ENCODE peak calls at places on chromosomes 12 and 14, in six cellular contexts. V is CD8-positive, alpha-beta T cell; D is aorta; J is A549; I is mucosa of descending colon; T is HCT116. G is an unnamed sample. For H3K4me1 and H3K9me3, the result is how much of the 10 kb centered on the place peaks cover.

GRCh38 chr12:96578526-96579125 is 89.2 kb downstream of the CFAP54 start:
- DNase-seq in V (no peak), J (peak), T (peak), D (no peak), I (no peak), G (peak)

GRCh38 chr12:81015510-81015909 is 62.4 kb upstream of the ACSS3 start:
- DNase-seq in J (no peak), I (no peak), V (no peak), D (no peak), T (no peak), G (no peak)

GRCh38 chr12:103768467-103769123 is 72.4 kb downstream of the NT5DC3 start:
- DNase-seq in V (no peak), D (no peak), J (no peak), I (no peak), T (no peak), G (no peak)

GRCh38 chr14:51342226-51342625 is 102.2 kb downstream of the TMX1 start:
- DNase-seq in T (no peak), J (peak), D (no peak), I (no peak), V (no peak), G (no peak)

GRCh38 chr12:47267571-47267970 is 187.8 kb upstream of the AMIGO2 start:
- DNase-seq in J (no peak), I (no peak), V (no peak), D (no peak), T (no peak), G (no peak)

GRCh38 chr12:47312794-47313426 is 233.2 kb upstream of the AMIGO2 start:
- DNase-seq in J (no peak), T (no peak), I (no peak), V (no peak), D (no peak), G (no peak)

GRCh38 chr12:60419986-60420385 is 824.2 kb downstream of the SLC16A7 start:
- DNase-seq in T (no peak), V (no peak), I (no peak), D (no peak), J (no peak), G (no peak)

GRCh38 chr14:105180598-105181528 is at the start of gene NUDT14:
- DNase-seq in J (peak), V (peak), I (peak), T (peak), D (peak), G (no peak)

GRCh38 chr12:63276537-63277365 is 125.8 kb upstream of the AVPR1A start:
- DNase-seq in V (no peak), D (no peak), T (peak), I (peak), J (no peak), G (no peak)

GRCh38 chr12:94053676-94054075 is 94.7 kb upstream of the PLXNC1 start:
- DNase-seq in I (peak), D (no peak), T (no peak), V (no peak), J (no peak), G (no peak)

GRCh38 chr14:72647782-72648181 is 246.1 kb downstream of the DPF3 start:
- DNase-seq in V (no peak), D (no peak), J (no peak), T (no peak), I (no peak), G (no peak)

GRCh38 chr14:72644758-72645489 is 249.0 kb downstream of the DPF3 start:
- DNase-seq in D (no peak), I (no peak), J (no peak), V (no peak), T (peak), G (no peak)

GRCh38 chr14:72645706-72646105 is 248.2 kb downstream of the DPF3 start:
- DNase-seq in J (no peak), I (no peak), D (no peak), V (no peak), T (no peak), G (no peak)

GRCh38 chr14:72649603-72650227 is 244.2 kb downstream of the DPF3 start:
- DNase-seq in T (no peak), J (no peak), D (no peak), I (no peak), V (no peak), G (no peak)

DNA sequence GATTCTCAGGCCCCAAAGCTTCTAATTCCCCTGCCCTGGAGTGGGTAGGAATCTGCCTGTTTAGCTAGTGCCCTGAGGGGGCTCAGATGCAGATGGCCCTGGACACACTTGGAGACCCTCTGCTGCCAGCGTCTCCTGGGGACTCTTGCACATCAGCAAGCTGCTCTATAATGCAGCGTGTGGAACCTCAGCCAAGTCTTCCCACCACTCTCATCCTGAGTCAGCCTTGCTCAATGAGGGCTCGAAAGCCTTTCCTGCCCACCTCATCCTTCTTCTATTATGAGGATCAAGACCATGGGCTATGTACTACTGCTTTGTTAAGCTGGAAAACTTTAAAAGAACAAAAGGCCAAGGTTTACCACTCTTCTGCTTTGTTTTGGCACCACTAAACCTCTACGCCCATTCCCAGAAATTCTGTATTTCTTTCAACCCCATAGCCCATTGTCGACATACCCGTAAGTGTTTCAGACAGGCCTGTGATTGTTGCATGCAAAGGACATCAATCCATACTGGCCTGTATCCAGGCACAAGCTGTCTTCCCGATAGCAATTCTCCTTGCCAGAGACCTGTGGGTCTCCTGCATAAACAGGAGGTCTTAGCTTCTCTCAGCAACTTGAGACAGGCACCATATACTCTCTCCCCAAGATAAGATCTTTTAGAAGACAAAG is 246.9 kb downstream of the DPF3 start:
- DNase-seq in J (no peak), D (no peak), V (no peak), T (no peak), I (no peak), G (no peak)
- H3K4me3 ChIP-seq in J (no peak), D (no peak), V (no peak), T (no peak), I (no peak), G (no peak)

DNA sequence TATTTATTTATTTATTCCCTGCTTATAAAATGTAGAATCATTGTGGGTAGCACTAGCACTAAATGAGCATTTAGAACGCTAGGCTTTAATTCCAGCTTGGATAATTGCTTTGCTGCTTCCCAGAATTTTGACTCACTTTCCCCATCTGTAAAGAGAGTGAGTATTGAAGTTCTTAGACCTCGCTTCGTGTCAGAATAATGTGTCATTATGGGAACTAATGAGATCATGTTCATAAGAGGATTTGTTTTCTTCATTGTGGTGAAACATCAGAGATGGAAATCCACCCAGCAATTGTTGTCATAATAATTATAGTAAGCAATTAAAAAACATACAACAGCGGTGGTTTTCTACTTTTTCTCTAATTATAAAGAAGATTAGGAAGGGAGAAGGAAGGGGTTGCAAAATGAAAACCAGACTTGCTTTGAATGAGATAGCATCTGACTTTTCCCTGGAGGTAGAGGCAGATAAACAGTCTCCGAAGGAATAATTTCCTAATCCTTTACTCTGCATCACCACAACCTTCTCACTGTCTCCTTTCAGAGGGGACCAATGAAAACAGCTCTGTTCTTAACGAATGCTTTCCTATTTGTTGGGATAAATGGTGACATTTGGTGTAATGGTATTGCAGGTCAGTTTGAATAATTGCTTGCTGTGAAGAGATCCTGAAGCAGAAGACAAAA is 86.8 kb upstream of the ARHGAP5 start:
- DNase-seq in D (no peak), V (no peak), I (no peak), J (no peak), T (no peak), G (no peak)
- H3K4me1 ChIP-seq in D (under half), V (under half), I (under half), J (under half), T (under half), G (under half)

GRCh38 chr14:106823552-106823951 is 1297.2 kb downstream of the TMEM121 start:
- DNase-seq in I (no peak), T (no peak), V (no peak), J (no peak), D (no peak), G (no peak)
- H3K9me3 ChIP-seq in I (under half), T (under half), V (under half), J (under half), D (under half), G (under half)

GRCh38 chr12:75750950-75751349 is 239.5 kb upstream of the KRR1 start:
- DNase-seq in J (peak), D (no peak), V (no peak), T (no peak), I (no peak), G (no peak)
- H3K4me3 ChIP-seq in J (peak), D (no peak), V (no peak), T (no peak), I (no peak), G (no peak)

GRCh38 chr14:93092606-93093556 is 22.8 kb downstream of the ITPK1 start:
- DNase-seq in I (no peak), D (no peak), J (no peak), V (no peak), T (no peak), G (no peak)
- H3K4me1 ChIP-seq in I (under half), D (under half), J (under half), V (under half), T (under half), G (under half)

DNA sequence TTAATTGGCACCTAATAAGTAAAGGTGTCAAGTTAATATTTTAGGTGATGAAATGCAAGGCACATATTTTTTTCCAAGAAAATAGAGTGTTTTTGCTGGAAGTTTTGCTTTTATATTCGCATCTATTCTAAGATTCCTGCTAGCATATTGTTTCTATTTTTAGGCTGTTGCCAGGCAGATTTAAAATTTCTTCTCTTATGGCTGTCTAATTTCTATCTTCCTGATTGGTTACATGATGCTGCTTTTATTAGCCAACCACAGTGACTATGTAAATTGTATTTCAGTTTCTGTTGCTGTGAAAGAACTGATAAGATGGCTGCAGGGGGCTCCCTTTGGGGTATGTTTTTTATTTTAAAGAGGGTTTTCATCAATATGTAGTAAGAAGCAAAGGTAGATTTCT is 42.7 kb downstream of the ATF7IP start:
- DNase-seq in V (no peak), T (no peak), D (no peak), J (no peak), I (no peak), G (no peak)
- H3K9me3 ChIP-seq in V (under half), T (under half), D (under half), J (under half), I (under half), G (under half)

G was measured in iPS DF 6.9.